ENCODE peak calls at places on chromosomes 7 and 10, in ten cellular contexts. B is tibial nerve; Q is omental fat pad; V is DND-41; K is tibial artery; W is CD8-positive, alpha-beta T cell; T is fibroblast of pulmonary artery; E is AG09319; R is B cell; O is astrocyte. G is an unnamed sample.

GRCh38 chr10:19930936-19931859 is 115.0 kb downstream of the PLXDC2 start:
- DNase-seq in V (no peak), E (no peak), W (no peak), B (no peak), Q (no peak), O (peak; percentile 75), R (no peak), K (no peak), T (peak; percentile 57), G (no peak)

GRCh38 chr7:124879103-124879502 is 50.5 kb downstream of the POT1 start:
- DNase-seq in W (no peak), B (no peak), O (no peak), V (no peak), R (no peak), E (no peak), Q (no peak), T (no peak), K (no peak), G (no peak)

GRCh38 chr10:119189811-119190282 is 11.2 kb upstream of the PRDX3 start:
- DNase-seq in O (peak; percentile 94), E (no peak), Q (no peak), R (peak; percentile 20), K (no peak), T (peak; percentile 86), V (peak; percentile 56), W (no peak), B (no peak), G (no peak)

GRCh38 chr10:75616874-75617478 is 185.6 kb downstream of the LRMDA start:
- DNase-seq in W (no peak), B (no peak), Q (no peak), K (no peak), O (no peak), E (no peak), V (no peak), T (no peak), R (no peak), G (no peak)

GRCh38 chr7:155333346-155334234 is 35.9 kb downstream of the INSIG1 start:
- DNase-seq in T (no peak), B (no peak), K (no peak), O (no peak), V (peak; percentile 71), Q (no peak), R (no peak), E (no peak), W (no peak), G (no peak)

GRCh38 chr7:142796501-142797341 is 26.0 kb downstream of the PRSS2 start:
- DNase-seq in V (no peak), O (no peak), E (no peak), R (peak; percentile 52), W (no peak), T (no peak), B (no peak), K (no peak), Q (no peak), G (peak; percentile 54)

GRCh38 chr7:96596120-96596826 is 113.4 kb downstream of the SEM1 start:
- DNase-seq in R (no peak), K (no peak), Q (no peak), T (peak; percentile 2), W (no peak), B (no peak), V (no peak), O (no peak), E (no peak), G (no peak)

GRCh38 chr10:79068203-79068561 is 584 bp upstream of the ZMIZ1 start:
- DNase-seq in Q (no peak), E (no peak), W (no peak), K (no peak), B (no peak), R (peak; percentile 51), V (no peak), T (peak; percentile 17), O (no peak), G (peak; percentile 52)

GRCh38 chr7:69934475-69934903 is 336.2 kb downstream of the AUTS2 start:
- DNase-seq in W (no peak), T (no peak), E (no peak), O (no peak), K (no peak), R (no peak), Q (no peak), V (no peak), B (no peak), G (no peak)

GRCh38 chr7:1557006-1557405 is 1.0 kb upstream of the TMEM184A start:
- DNase-seq in E (no peak), V (no peak), R (no peak), W (no peak), T (no peak), O (no peak), K (no peak), B (no peak), Q (no peak), G (no peak)

GRCh38 chr10:111204880-111205279 is 128.1 kb downstream of the ADRA2A start:
- DNase-seq in Q (no peak), R (no peak), B (no peak), V (no peak), K (no peak), O (no peak), T (no peak), W (no peak), E (no peak), G (no peak)

GRCh38 chr10:69388488-69388887 is 28.2 kb downstream of the TACR2 start:
- DNase-seq in B (no peak), T (no peak), O (no peak), E (no peak), R (no peak), K (no peak), W (no peak), Q (no peak), V (no peak), G (no peak)

GRCh38 chr7:157962458-157963306 is 624.9 kb downstream of the PTPRN2 start:
- DNase-seq in T (no peak), R (no peak), O (no peak), V (no peak), W (no peak), K (no peak), Q (no peak), E (no peak), B (no peak), G (no peak)

GRCh38 chr10:103495321-103495720 is 1.8 kb downstream of the NEURL1 start:
- DNase-seq in B (no peak), T (no peak), R (no peak), W (no peak), E (no peak), V (no peak), Q (no peak), O (no peak), K (no peak), G (no peak)

GRCh38 chr10:112758961-112759360 is 191.1 kb upstream of the TCF7L2 start:
- DNase-seq in R (no peak), E (no peak), T (no peak), V (no peak), B (no peak), Q (no peak), W (no peak), K (no peak), O (no peak), G (no peak)

GRCh38 chr10:124448696-124449169 is 1.1 kb downstream of the NKX1-2 start:
- DNase-seq in O (no peak), V (no peak), Q (no peak), E (no peak), W (no peak), B (no peak), R (no peak), T (no peak), K (no peak), G (no peak)
- TF ChIP-seq CTCF in O (no peak), V (no peak), Q (no peak), E (no peak), W (no peak), B (no peak), R (no peak), T (no peak), K (no peak), G (no peak)

GRCh38 chr10:46787321-46787615 is 124.0 kb upstream of the PTPN20 start:
- DNase-seq in R (no peak), T (peak; percentile 50), E (no peak), V (peak; percentile 24), B (no peak), K (no peak), Q (no peak), W (peak; percentile 33), O (peak; percentile 61), G (peak; percentile 18)
- TF ChIP-seq CTCF in R (no peak), T (no peak), E (peak; percentile 43), V (peak; percentile 46), B (no peak), K (no peak), Q (no peak), W (no peak), O (no peak), G (peak; percentile 46)

GRCh38 chr10:77431980-77432379 is 205.6 kb downstream of the KCNMA1 start:
- DNase-seq in E (no peak), V (no peak), Q (no peak), B (no peak), W (no peak), O (no peak), K (no peak), T (no peak), R (no peak), G (no peak)
- TF ChIP-seq CTCF in E (no peak), V (no peak), Q (no peak), B (no peak), W (no peak), O (no peak), K (no peak), T (no peak), R (no peak), G (no peak)

DNA sequence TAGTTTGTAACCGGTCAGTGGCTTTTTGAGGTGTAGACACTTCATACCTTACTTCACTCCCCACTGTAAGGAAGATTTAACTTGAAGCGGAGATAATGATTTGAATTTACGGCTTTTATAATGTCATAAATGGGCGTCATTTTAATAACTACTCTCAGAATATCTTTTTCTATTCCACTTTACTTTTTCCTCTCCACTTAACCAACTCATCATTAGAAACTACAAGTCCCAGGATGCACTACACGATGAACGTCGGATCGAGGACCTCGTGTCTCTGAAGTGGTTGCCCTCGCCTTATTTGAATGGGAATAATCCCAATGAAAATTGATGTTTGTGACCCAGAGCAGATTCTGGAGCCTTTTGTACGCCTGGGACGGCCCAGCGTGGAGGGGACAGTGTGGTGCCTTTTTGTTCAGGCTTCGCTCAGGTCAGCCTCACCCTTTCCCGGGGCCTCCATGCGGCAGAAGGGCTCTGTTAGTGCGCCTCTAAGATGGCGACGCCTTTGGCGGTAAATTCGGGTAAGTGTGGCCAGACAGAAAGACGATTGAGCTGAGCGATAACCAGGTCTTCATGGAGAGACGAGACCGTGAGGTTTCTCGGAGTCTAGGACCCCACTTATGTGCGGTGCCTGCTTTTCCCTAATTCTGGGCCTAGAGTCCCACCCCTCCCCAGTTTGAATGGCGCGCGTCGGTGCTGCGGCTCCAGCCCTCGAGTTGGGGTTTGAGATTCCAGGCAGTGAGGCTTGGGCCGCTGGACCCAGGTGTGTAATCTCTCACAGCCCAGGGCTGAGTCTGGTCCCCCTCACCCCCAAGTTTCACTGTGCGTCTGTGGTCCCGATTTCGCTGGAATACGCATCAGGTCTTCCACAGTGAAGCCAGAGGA is at the start of gene NUP205:
- DNase-seq in R (peak; percentile 86), E (peak; percentile 45), B (no peak), V (peak; percentile 83), O (peak; percentile 66), T (peak; percentile 90), Q (peak; percentile 26), W (peak; percentile 81), K (peak; percentile 83), G (peak; percentile 78)
- TF ChIP-seq CTCF in R (no peak), E (no peak), B (peak; percentile 60), V (peak; percentile 14), O (no peak), T (no peak), Q (no peak), W (no peak), K (no peak), G (no peak)

G was measured in GM13976.